ENCODE peak calls at places on chromosomes 12 and 14, in eight cellular contexts. Z, O, R, Q, H, C, K and N are unnamed samples.

GRCh38 chr12:79296871-79297270 is 393.9 kb downstream of the PAWR start:
- DNase-seq in Z (no peak), O (no peak), R (no peak), Q (no peak), H (no peak), C (no peak), K (no peak), N (no peak)

GRCh38 chr14:30966415-30967363 is 58.8 kb upstream of the AP4S1 start:
- DNase-seq in Z (no peak), O (peak; percentile 53), R (no peak), Q (no peak), H (no peak), C (no peak), K (no peak), N (no peak)

GRCh38 chr14:91872517-91873470 is 5.5 kb upstream of the TC2N start:
- DNase-seq in Z (no peak), O (peak; percentile 89), R (peak; percentile 90), Q (no peak), H (peak; percentile 77), C (peak; percentile 94), K (peak; percentile 91), N (no peak)

GRCh38 chr12:14928946-14929345 is 9.4 kb downstream of the ERP27 start:
- DNase-seq in Z (no peak), O (no peak), R (no peak), Q (no peak), H (no peak), C (no peak), K (no peak), N (no peak)

GRCh38 chr12:132638541-132639408 is 20.2 kb downstream of the P2RX2 start:
- DNase-seq in Z (no peak), O (peak; percentile 67), R (no peak), Q (peak; percentile 17), H (peak; percentile 51), C (no peak), K (no peak), N (no peak)

GRCh38 chr14:74606727-74607126 is 5.3 kb downstream of the LTBP2 start:
- DNase-seq in Z (no peak), O (no peak), R (no peak), Q (no peak), H (no peak), C (no peak), K (no peak), N (no peak)

GRCh38 chr12:24201258-24201970 is 251.9 kb upstream of the SOX5 start:
- DNase-seq in Z (no peak), O (no peak), R (no peak), Q (no peak), H (no peak), C (no peak), K (no peak), N (no peak)

GRCh38 chr14:90726656-90727055 is 89.6 kb downstream of the TTC7B start:
- DNase-seq in Z (no peak), O (peak; percentile 44), R (peak; percentile 82), Q (no peak), H (peak; percentile 70), C (peak; percentile 35), K (peak; percentile 84), N (no peak)

GRCh38 chr12:29611906-29612305 is 114.4 kb upstream of the OVCH1 start:
- DNase-seq in Z (no peak), O (no peak), R (no peak), Q (no peak), H (no peak), C (no peak), K (no peak), N (no peak)

GRCh38 chr12:115464008-115464672 is 780.2 kb upstream of the TBX3 start:
- DNase-seq in Z (no peak), O (no peak), R (no peak), Q (no peak), H (no peak), C (no peak), K (no peak), N (no peak)

GRCh38 chr14:20278414-20278813 is 27.3 kb downstream of the TTC5 start:
- DNase-seq in Z (no peak), O (no peak), R (no peak), Q (no peak), H (peak; percentile 20), C (no peak), K (no peak), N (peak; percentile 31)

GRCh38 chr12:119758695-119759094 is 90.8 kb downstream of the PRKAB1 start:
- DNase-seq in Z (no peak), O (no peak), R (no peak), Q (no peak), H (no peak), C (no peak), K (no peak), N (no peak)

GRCh38 chr12:3228587-3228986 is 151.4 kb downstream of the TSPAN9 start:
- DNase-seq in Z (no peak), O (no peak), R (no peak), Q (no peak), H (no peak), C (no peak), K (no peak), N (no peak)

GRCh38 chr12:3226285-3226684 is 149.1 kb downstream of the TSPAN9 start:
- DNase-seq in Z (no peak), O (no peak), R (no peak), Q (no peak), H (no peak), C (no peak), K (no peak), N (no peak)

GRCh38 chr12:3225796-3226180 is 148.6 kb downstream of the TSPAN9 start:
- DNase-seq in Z (no peak), O (no peak), R (no peak), Q (no peak), H (no peak), C (no peak), K (no peak), N (no peak)

GRCh38 chr12:3225154-3225795 is 148.1 kb downstream of the TSPAN9 start:
- DNase-seq in Z (no peak), O (no peak), R (no peak), Q (no peak), H (no peak), C (no peak), K (no peak), N (no peak)

DNA sequence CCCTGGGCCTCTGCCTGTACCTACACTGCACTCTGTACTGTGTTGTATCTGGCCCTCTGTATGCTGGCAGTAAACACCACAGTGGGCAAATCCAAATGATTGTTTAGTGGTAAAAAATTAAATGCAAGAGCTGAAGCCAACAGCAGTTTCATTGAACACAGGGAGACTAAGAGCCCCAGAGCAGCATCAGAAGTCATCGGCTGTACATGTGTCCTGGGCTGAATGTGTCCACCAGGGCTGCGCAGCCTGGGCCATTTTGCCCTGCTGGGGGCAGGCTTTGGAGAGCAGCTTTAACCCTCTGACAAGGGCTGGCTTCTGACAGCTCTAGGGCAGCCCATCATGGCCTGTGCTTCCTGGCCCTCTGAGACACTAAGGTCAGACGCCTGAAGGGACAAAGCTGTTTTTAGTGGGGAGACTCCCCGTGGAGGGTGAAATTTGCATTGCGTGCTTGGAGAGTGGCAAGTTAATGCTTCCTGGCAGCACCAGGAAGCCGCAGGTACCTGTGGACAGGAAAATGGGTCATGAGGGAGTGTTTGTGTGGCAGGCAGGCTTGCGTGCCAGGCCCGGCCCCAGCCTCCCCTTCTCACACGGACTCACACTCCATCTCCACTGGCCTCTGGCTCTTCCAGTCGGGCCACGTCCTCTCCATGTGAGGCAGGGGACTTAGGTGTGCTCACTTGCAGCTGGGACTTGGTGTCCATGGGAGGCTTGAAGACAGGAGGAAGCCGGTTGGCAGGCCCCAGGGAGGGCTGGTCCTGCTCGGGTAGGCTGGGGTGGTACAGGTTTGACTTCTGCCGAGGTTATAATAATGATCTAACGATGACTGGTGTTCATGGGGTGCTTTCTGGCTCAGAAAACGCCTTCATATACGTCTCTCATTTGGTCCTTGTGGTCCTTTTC is 150.1 kb downstream of the TSPAN9 start:
- DNase-seq in Z (no peak), O (no peak), R (no peak), Q (no peak), H (no peak), C (no peak), K (no peak), N (no peak)
- TF ChIP-seq CTCF in Z (peak; percentile 33), O (no peak), R (no peak), Q (no peak), H (no peak), C (no peak), K (no peak), N (no peak)

DNA sequence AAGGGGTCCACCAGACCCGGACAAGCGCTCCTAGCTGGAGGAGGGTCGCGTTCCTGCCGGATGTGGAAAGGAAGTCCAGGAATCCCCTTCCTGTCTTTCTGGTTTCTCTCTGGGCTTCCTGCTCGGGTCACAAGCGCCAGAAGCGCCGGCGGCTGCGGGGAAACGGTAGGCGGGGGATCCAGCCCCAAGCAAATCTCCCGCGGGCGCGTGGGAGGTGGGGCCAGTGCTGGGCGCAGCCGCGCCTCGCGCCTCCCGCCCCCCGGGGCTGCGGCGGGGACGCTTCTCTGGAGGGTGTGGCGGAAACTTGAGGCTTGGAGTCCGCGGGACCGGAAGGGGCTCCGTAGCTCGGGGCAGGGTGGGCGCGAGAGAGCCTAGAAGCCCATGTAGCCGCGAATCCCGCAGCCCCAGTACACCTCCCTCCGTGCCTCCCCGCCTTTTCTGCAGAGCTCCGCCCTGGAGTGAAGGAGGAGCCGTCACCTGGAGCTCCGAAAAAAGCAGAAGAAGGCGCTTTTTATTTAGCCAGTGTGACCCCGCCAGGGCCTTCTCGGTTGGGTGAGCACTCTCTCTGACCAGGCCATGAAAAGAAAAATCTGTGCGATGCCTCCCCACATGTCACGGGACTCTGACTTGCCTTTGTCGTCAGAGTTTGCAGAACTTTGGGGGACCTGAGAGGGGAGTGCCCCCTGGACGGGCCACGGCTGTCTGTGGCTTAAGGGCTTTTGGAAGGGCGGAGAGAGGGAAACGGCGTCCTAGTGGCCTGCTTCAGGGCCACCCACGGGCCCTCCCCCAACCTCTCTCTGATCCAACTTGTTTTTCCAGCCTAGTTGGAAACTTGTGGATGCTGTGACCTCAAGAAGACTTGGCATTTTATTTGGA is 21.4 kb upstream of the CLEC2D start:
- DNase-seq in Z (peak; percentile 41), O (peak; percentile 74), R (peak; percentile 88), Q (peak; percentile 74), H (peak; percentile 65), C (peak; percentile 79), K (peak; percentile 88), N (peak; percentile 81)
- TF ChIP-seq EP300 in Z (no peak), O (no peak), R (no peak), Q (no peak), H (peak; percentile 76), C (no peak), K (no peak), N (no peak)

GRCh38 chr12:22121224-22121623 is 75.2 kb downstream of the CMAS start:
- DNase-seq in Z (no peak), O (peak; percentile 20), R (peak; percentile 14), Q (peak; percentile 9), H (no peak), C (no peak), K (no peak), N (no peak)
- TF ChIP-seq CTCF in Z (peak; percentile 80), O (peak; percentile 25), R (no peak), Q (peak; percentile 55), H (no peak), C (no peak), K (no peak), N (no peak)

DNA sequence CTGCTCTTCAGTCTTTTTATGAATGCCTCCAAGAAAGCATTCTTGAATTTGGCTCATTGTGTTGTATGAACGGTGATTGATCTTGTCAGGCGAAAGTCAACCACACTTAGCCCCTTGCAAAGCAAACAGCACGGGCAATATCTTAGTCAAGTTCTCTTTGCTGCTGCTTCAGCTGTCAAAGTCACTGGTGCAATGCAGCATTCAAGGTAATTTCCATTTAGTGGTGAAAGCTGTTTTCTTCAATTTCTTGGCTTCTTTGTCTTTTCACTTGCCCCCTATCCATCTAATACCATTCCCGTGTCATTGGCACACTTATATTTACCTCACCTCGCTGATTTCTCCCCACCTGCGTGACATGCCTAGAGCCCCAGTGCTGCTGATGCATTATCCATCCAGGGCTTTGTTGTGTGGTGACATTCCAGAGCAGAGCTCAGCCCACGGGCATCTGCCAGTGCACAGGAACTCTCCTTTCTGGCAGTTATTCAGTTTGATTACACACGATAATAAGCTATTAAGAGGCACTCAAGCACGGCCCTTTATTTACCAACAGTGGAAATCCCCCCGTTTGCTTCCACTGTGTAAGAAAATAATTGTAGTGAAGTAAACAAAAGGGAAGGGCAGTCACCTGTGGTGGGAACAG is 362.3 kb upstream of the NOVA1 start:
- DNase-seq in Z (no peak), O (no peak), R (no peak), Q (no peak), H (no peak), C (no peak), K (no peak), N (no peak)
- TF ChIP-seq EP300 in Z (no peak), O (no peak), R (no peak), Q (no peak), H (no peak), C (no peak), K (no peak), N (no peak)